ENCODE peak calls at places on chromosomes 4 and X, in seven cellular contexts. U is mesenteric fat pad, R is neural crest cell, S is iris pigment epithelial cell, Q is heart right ventricle, D is T-helper 2 cell, C is kidney epithelial cell. J is an unnamed sample.

GRCh38 chrX:154541896-154542722 is 4.5 kb downstream of the G6PD start:
- DNase-seq in U (no peak), D (peak; percentile 31), S (peak; percentile 92), R (no peak), Q (peak; percentile 62), C (peak; percentile 51), J (no peak)

GRCh38 chr4:101953949-101954348 is 163.4 kb downstream of the BANK1 start:
- DNase-seq in Q (no peak), C (peak; percentile 79), R (no peak), D (no peak), S (peak; percentile 67), U (no peak), J (no peak)

GRCh38 chr4:8772499-8773123 is 99.0 kb downstream of the HMX1 start:
- DNase-seq in C (no peak), U (peak; percentile 73), R (no peak), Q (no peak), S (no peak), D (no peak), J (no peak)

GRCh38 chr4:11743236-11743635 is 314.5 kb upstream of the HS3ST1 start:
- DNase-seq in R (no peak), C (no peak), U (no peak), D (no peak), Q (no peak), S (peak; percentile 21), J (no peak)

GRCh38 chr4:2591189-2591588 is 54.7 kb downstream of the FAM193A start:
- DNase-seq in S (peak; percentile 63), D (no peak), Q (no peak), C (no peak), U (no peak), R (no peak), J (no peak)

GRCh38 chr4:3387943-3388348 is 53.8 kb upstream of the HGFAC start:
- DNase-seq in U (peak; percentile 91), Q (peak; percentile 88), D (no peak), C (no peak), R (no peak), S (peak; percentile 38), J (no peak)

GRCh38 chrX:110276778-110277177 is 41.1 kb downstream of the AMMECR1 start:
- DNase-seq in D (no peak), R (no peak), U (no peak), C (no peak), S (no peak), Q (no peak), J (no peak)

GRCh38 chrX:19799319-19800182 is 87.8 kb downstream of the SH3KBP1 start:
- DNase-seq in D (peak; percentile 65), S (peak; percentile 59), U (no peak), Q (no peak), C (no peak), R (no peak), J (no peak)

GRCh38 chr4:114384629-114385028 is 214.0 kb upstream of the UGT8 start:
- DNase-seq in U (no peak), Q (no peak), C (no peak), R (no peak), S (peak; percentile 59), D (no peak), J (no peak)

GRCh38 chrX:134969726-134970125 is 21.1 kb upstream of the SMIM10 start:
- DNase-seq in Q (no peak), R (no peak), S (no peak), C (no peak), D (no peak), U (no peak), J (no peak)

GRCh38 chr4:84258905-84259830 is 239.9 kb downstream of the NKX6-1 start:
- DNase-seq in U (no peak), D (no peak), C (no peak), Q (no peak), S (peak; percentile 35), R (no peak), J (peak; percentile 10)

GRCh38 chr4:173182403-173182802 is 13.8 kb downstream of the GALNT7 start:
- DNase-seq in U (no peak), S (peak; percentile 84), C (no peak), Q (no peak), D (no peak), R (no peak), J (no peak)

GRCh38 chr4:184416913-184417734 is 57.2 kb downstream of the IRF2 start:
- DNase-seq in R (no peak), C (no peak), D (peak; percentile 32), S (peak; percentile 28), Q (no peak), U (no peak), J (no peak)

GRCh38 chr4:139934336-139934735 is 219.6 kb downstream of the MAML3 start:
- DNase-seq in R (no peak), S (peak; percentile 60), D (no peak), U (no peak), C (no peak), Q (no peak), J (no peak)

GRCh38 chr4:161376275-161376674 is 787.5 kb downstream of the FSTL5 start:
- DNase-seq in U (no peak), C (no peak), D (no peak), R (no peak), S (peak; percentile 50), Q (no peak), J (no peak)

GRCh38 chr4:19309365-19309764 is 942.3 kb upstream of the SLIT2 start:
- DNase-seq in Q (no peak), S (peak; percentile 77), U (no peak), C (no peak), R (no peak), D (no peak), J (no peak)

GRCh38 chr4:7021930-7022658 is 21.1 kb upstream of the TADA2B start:
- DNase-seq in S (peak; percentile 71), R (no peak), D (no peak), C (peak; percentile 83), U (no peak), Q (no peak), J (peak; percentile 78)

GRCh38 chr4:38125816-38126215 is 165.6 kb downstream of the PTTG2 start:
- DNase-seq in D (no peak), R (no peak), U (no peak), Q (no peak), C (no peak), S (peak; percentile 60), J (no peak)

GRCh38 chrX:48522291-48522690 is 683 bp downstream of the EBP start:
- DNase-seq in D (no peak), Q (no peak), S (no peak), U (no peak), R (no peak), C (no peak), J (no peak)

GRCh38 chrX:31227250-31227649 is 155.4 kb upstream of the FTHL17 start:
- DNase-seq in Q (no peak), D (no peak), S (peak; percentile 72), U (no peak), R (no peak), C (no peak), J (no peak)

GRCh38 chr4:8135666-8136065 is 22.9 kb downstream of the ABLIM2 start:
- DNase-seq in D (no peak), S (no peak), C (no peak), U (no peak), Q (peak; percentile 69), R (no peak), J (no peak)

GRCh38 chrX:19332983-19333382 is 10.7 kb upstream of the PDHA1 start:
- DNase-seq in D (no peak), R (no peak), C (no peak), Q (peak; percentile 49), U (no peak), S (peak; percentile 16), J (no peak)

GRCh38 chr4:186657766-186658165 is 65.9 kb downstream of the FAT1 start:
- DNase-seq in U (no peak), C (no peak), S (peak; percentile 58), D (no peak), R (no peak), Q (no peak), J (no peak)

GRCh38 chrX:108699368-108699767 is 37.0 kb downstream of the IRS4 start:
- DNase-seq in R (no peak), S (peak; percentile 15), C (peak; percentile 2), U (no peak), Q (no peak), D (no peak), J (peak; percentile 8)

GRCh38 chr4:180542445-180543100 is 1700.6 kb upstream of the TENM3 start:
- DNase-seq in C (peak; percentile 48), U (no peak), S (peak; percentile 60), Q (no peak), D (no peak), R (no peak), J (no peak)

GRCh38 chrX:119150163-119151135 is 22.8 kb upstream of the KIAA1210 start:
- DNase-seq in S (peak; percentile 0), Q (peak; percentile 9), C (no peak), D (no peak), R (no peak), U (no peak), J (no peak)

GRCh38 chr4:160493206-160493605 is 1390.3 kb downstream of the RAPGEF2 start:
- DNase-seq in D (no peak), U (no peak), Q (no peak), S (no peak), R (no peak), C (no peak), J (no peak)

GRCh38 chr4:100738388-100739165 is 220.8 kb upstream of the EMCN start:
- DNase-seq in R (no peak), Q (no peak), U (no peak), D (no peak), S (peak; percentile 61), C (peak; percentile 69), J (peak; percentile 8)

GRCh38 chrX:68299923-68300322 is 133.4 kb downstream of the OPHN1 start:
- DNase-seq in U (no peak), R (no peak), C (no peak), Q (no peak), D (no peak), S (no peak), J (no peak)

GRCh38 chr4:158782539-158783360 is 13.9 kb downstream of the FNIP2 start:
- DNase-seq in U (no peak), R (no peak), C (no peak), D (no peak), Q (no peak), S (no peak), J (no peak)

GRCh38 chrX:118780915-118781314 is 42.7 kb upstream of the ZCCHC12 start:
- DNase-seq in U (no peak), S (peak; percentile 11), D (no peak), R (no peak), C (no peak), Q (no peak), J (no peak)

GRCh38 chr4:83454626-83455025 is 997 bp downstream of the HELQ start:
- DNase-seq in R (no peak), S (peak; percentile 15), D (no peak), C (no peak), U (no peak), Q (no peak), J (no peak)

GRCh38 chrX:153381684-153382532 is 19.2 kb downstream of the PNMA6E start:
- DNase-seq in R (no peak), Q (no peak), U (no peak), D (no peak), C (peak; percentile 19), S (peak; percentile 94), J (no peak)

GRCh38 chrX:69192603-69193002 is 27.4 kb upstream of the PJA1 start:
- DNase-seq in U (no peak), C (no peak), S (no peak), D (no peak), R (no peak), Q (no peak), J (no peak)

GRCh38 chrX:69060631-69061408 is 104.4 kb downstream of the PJA1 start:
- DNase-seq in Q (peak; percentile 22), D (no peak), R (peak; percentile 21), S (peak; percentile 26), C (no peak), U (no peak), J (no peak)

GRCh38 chr4:177322881-177323280 is 13.2 kb downstream of the NEIL3 start:
- DNase-seq in R (no peak), Q (no peak), D (no peak), S (no peak), C (no peak), U (no peak), J (no peak)

J was measured in Panc1.